ENCODE peak calls at places on chromosomes 5 and 9, in four cellular contexts. B is aorta, M is tibial artery, D is upper lobe of right lung. N is an unnamed sample. For H3K4me1, the result is how much of the 10 kb centered on the place peaks cover.

GRCh38 chr5:65394078-65394477 is 87.6 kb downstream of the ADAMTS6 start:
- DNase-seq in B (no peak), M (peak), D (peak), N (peak)

GRCh38 chr5:80741015-80741414 is 86.2 kb upstream of the DHFR start:
- DNase-seq in B (no peak), M (no peak), D (no peak), N (no peak)

GRCh38 chr5:69048233-69048632 is 45.6 kb upstream of the SLC30A5 start:
- DNase-seq in B (no peak), M (no peak), D (no peak), N (no peak)

GRCh38 chr5:26553079-26553478 is 485.3 kb downstream of the CDH9 start:
- DNase-seq in B (no peak), M (no peak), D (no peak), N (no peak)

GRCh38 chr9:115164511-115164974 is 46.6 kb upstream of the TNC start:
- DNase-seq in B (no peak), M (no peak), D (no peak), N (no peak)

GRCh38 chr9:37293664-37294524 is 128.6 kb upstream of the GRHPR start:
- DNase-seq in B (no peak), M (no peak), D (no peak), N (no peak)

GRCh38 chr5:168198359-168198758 is 93.1 kb upstream of the WWC1 start:
- DNase-seq in B (no peak), M (no peak), D (no peak), N (no peak)

GRCh38 chr5:174751154-174751990 is 27.0 kb downstream of the MSX2 start:
- DNase-seq in B (no peak), M (no peak), D (no peak), N (no peak)

GRCh38 chr5:175821790-175822211 is 49.6 kb upstream of the CPLX2 start:
- DNase-seq in B (no peak), M (no peak), D (no peak), N (no peak)

GRCh38 chr5:150496534-150496933 is 11.4 kb upstream of the NDST1 start:
- DNase-seq in B (no peak), M (no peak), D (no peak), N (no peak)
- H3K4me1 ChIP-seq in B (under half), M (half or more), D (half or more), N (half or more)

GRCh38 chr5:177466861-177467260 is 6.6 kb downstream of the DBN1 start:
- DNase-seq in B (no peak), M (no peak), D (no peak), N (no peak)

GRCh38 chr5:177467436-177467835 is 6.0 kb downstream of the DBN1 start:
- DNase-seq in B (no peak), M (no peak), D (no peak), N (no peak)

GRCh38 chr5:177468329-177469058 is 4.9 kb downstream of the DBN1 start:
- DNase-seq in B (no peak), M (no peak), D (no peak), N (peak)

GRCh38 chr5:177469750-177470525 is 3.5 kb downstream of the DBN1 start:
- DNase-seq in B (no peak), M (no peak), D (no peak), N (no peak)

GRCh38 chr5:177469061-177469628 is 4.3 kb downstream of the DBN1 start:
- DNase-seq in B (peak), M (no peak), D (no peak), N (peak)
- H3K4me3 ChIP-seq in B (no peak), M (no peak), D (no peak), N (peak)

GRCh38 chr9:129640871-129641750 is 840 bp downstream of the ASB6 start:
- DNase-seq in B (no peak), M (no peak), D (no peak), N (no peak)
- H3K4me1 ChIP-seq in B (under half), M (under half), D (under half), N (under half)

DNA sequence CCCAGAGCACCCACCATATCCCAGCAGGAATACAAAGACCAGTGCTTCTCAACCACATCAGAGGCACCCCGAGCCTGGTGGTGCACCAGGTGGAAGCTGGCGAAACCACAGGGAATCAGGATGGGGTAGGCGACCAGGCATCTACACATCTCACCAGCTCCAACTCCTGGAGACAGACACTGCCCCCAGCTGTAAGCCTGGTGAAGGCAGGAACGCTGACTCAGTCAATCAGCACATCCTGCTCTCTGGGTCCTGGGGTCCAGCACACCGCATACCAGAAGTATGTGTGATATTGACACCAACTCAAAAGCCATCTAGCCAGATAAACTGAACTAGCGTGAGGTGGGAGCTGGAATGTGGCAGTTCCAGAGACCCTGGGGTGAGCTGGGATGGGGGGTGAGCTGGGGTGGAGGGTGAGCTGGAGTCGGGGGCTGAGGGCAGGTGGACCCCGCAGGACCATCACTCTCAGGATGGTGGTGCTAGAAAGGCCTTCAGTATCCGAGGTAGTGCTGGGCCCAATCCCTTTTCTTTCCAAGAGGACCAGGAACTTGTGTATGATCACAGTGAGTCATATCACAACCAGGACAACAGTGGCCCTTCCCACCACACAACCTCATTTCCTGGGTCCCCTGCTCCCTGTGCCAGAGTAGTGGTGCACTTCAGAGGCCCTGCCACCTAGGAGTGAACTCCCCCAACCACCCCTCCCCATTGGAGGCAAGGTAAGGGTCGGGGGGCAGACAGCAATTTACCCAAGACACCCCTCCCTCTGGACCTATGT is 2.5 kb downstream of the DBN1 start:
- DNase-seq in B (no peak), M (no peak), D (no peak), N (no peak)
- H3K4me3 ChIP-seq in B (no peak), M (no peak), D (no peak), N (peak)

GRCh38 chr5:35867998-35868397 is 11.3 kb downstream of the IL7R start:
- DNase-seq in B (no peak), M (no peak), D (no peak), N (no peak)
- H3K4me1 ChIP-seq in B (under half), M (under half), D (under half), N (under half)

GRCh38 chr9:68781866-68782265 is 76.8 kb downstream of the PIP5K1B start:
- DNase-seq in B (no peak), M (no peak), D (no peak), N (no peak)
- H3K4me3 ChIP-seq in B (no peak), M (peak), D (peak), N (peak)

GRCh38 chr5:54619732-54620582 is 102.4 kb downstream of the SNX18 start:
- DNase-seq in B (no peak), M (no peak), D (no peak), N (no peak)
- H3K4me1 ChIP-seq in B (under half), M (under half), D (under half), N (under half)

GRCh38 chr5:96940586-96940985 is 4.7 kb downstream of the LNPEP start:
- DNase-seq in B (no peak), M (no peak), D (no peak), N (no peak)
- H3K4me3 ChIP-seq in B (no peak), M (no peak), D (no peak), N (no peak)

DNA sequence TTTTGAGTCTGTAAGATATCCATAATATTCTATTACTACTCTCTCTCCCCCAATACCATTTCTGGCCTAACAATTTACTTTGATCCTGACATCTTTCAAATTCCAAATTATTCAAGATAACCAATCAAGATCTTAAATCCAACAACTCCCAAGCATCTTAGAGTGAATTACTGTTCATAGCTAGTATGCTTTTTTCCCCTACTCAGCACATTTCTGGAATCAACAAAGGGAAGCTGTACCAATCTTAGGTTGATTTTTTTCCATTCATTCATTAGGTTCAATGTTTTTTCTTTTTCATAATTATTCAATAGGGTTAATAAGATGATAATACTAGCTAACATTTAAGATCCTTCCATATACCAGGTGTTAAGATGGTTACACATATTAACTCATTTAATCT is 50.3 kb upstream of the MTMR12 start:
- DNase-seq in B (no peak), M (no peak), D (no peak), N (no peak)
- H3K4me1 ChIP-seq in B (under half), M (under half), D (under half), N (under half)

N was measured in left ventricle myocardium inferior.